ENCODE peak calls at places on chromosome 19, in four cellular contexts. Y is WTC11, E is K562, O is GM12878. Q is an unnamed sample.

GRCh38 chr19:36577271-36577996 is 4.3 kb upstream of the ZNF529 start:
- DNase-seq in Y (no peak), E (no peak), O (no peak), Q (no peak)

GRCh38 chr19:57642396-57643046 is 9.6 kb downstream of the ZNF211 start:
- DNase-seq in Y (no peak), E (no peak), O (no peak), Q (no peak)

GRCh38 chr19:2477141-2477710 is 1.3 kb downstream of the GADD45B start:
- DNase-seq in Y (no peak), E (no peak), O (no peak), Q (no peak)

GRCh38 chr19:14320253-14320652 is 61.0 kb upstream of the ADGRE5 start:
- DNase-seq in Y (no peak), E (no peak), O (no peak), Q (no peak)

GRCh38 chr19:2079076-2079864 is 16.9 kb downstream of the MOB3A start:
- DNase-seq in Y (no peak), E (peak; percentile 3), O (no peak), Q (no peak)

GRCh38 chr19:48551437-48552302 is at the start of gene SULT2B1:
- DNase-seq in Y (no peak), E (no peak), O (no peak), Q (no peak)

GRCh38 chr19:55486043-55486970 is 1.3 kb downstream of the NAT14 start:
- DNase-seq in Y (no peak), E (no peak), O (no peak), Q (no peak)

GRCh38 chr19:53019684-53020083 is 6.0 kb downstream of the ERVV-1 start:
- DNase-seq in Y (peak; percentile 89), E (no peak), O (no peak), Q (no peak)

GRCh38 chr19:11345122-11345752 is 831 bp downstream of the TMEM205 start:
- DNase-seq in Y (no peak), E (no peak), O (no peak), Q (no peak)

GRCh38 chr19:39401549-39402416 is 4.9 kb upstream of the ZFP36 start:
- DNase-seq in Y (no peak), E (no peak), O (no peak), Q (peak; percentile 96)

GRCh38 chr19:50639121-50640112 is at the start of gene SYT3:
- DNase-seq in Y (peak; percentile 83), E (peak; percentile 95), O (no peak), Q (no peak)

GRCh38 chr19:53884256-53884655 is 2.3 kb downstream of the PRKCG start:
- DNase-seq in Y (no peak), E (no peak), O (no peak), Q (no peak)

GRCh38 chr19:15247107-15248014 is 15.1 kb upstream of the EPHX3 start:
- DNase-seq in Y (no peak), E (no peak), O (no peak), Q (peak; percentile 70)

GRCh38 chr19:49567722-49568454 is 12.5 kb downstream of the NOSIP start:
- DNase-seq in Y (no peak), E (peak; percentile 36), O (no peak), Q (no peak)
- TF ChIP-seq ETV6 in Y (no peak), E (no peak), O (no peak), Q (no peak)

DNA sequence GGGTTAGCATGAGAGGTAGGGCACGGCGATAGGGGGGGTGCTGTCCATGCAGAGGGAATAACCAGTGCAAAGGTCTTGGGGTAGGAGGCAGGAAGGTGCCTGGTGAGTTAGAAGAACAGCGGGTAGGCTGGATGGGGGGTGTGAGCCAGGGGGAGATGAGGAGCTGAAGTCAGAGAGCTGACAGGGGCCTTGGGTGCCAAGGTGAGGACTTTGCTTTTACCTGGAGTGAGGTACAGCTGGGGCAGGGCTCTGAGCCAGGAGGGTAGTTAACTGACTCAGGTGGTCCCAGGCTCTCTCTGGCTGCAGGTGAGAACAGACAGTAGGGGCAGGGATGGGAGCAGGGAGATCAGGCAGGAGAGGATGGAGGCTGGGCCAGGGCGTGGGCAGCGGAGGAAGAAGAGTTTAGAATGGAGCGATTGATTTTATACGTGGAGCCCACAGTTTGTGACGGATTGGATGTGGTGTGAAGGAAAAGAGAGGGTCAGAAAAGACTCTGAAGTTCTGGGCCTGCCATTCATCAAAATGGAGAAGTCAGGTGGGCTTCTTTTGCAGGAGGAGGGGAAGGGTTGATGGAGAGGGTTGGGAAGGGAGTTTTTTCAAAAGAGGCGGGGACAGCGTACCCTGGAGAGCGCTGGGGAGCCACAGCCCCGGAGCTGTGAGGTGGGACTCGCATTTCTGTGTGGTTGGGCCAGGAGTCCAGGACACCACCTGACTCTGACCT is 1.2 kb upstream of the GRAMD1A start:
- DNase-seq in Y (no peak), E (peak; percentile 50), O (no peak), Q (peak; percentile 23)
- TF ChIP-seq ETV6 in Y (no peak), E (no peak), O (no peak), Q (no peak)

GRCh38 chr19:46265217-46265828 is 31.5 kb upstream of the HIF3A start:
- DNase-seq in Y (peak; percentile 76), E (peak; percentile 71), O (peak; percentile 33), Q (peak; percentile 70)
- TF ChIP-seq ETV6 in Y (no peak), E (no peak), O (no peak), Q (no peak)

GRCh38 chr19:33629826-33630375 is 8.1 kb downstream of the CHST8 start:
- DNase-seq in Y (no peak), E (no peak), O (no peak), Q (no peak)

GRCh38 chr19:33630880-33631627 is 9.3 kb downstream of the CHST8 start:
- DNase-seq in Y (no peak), E (no peak), O (no peak), Q (no peak)

GRCh38 chr19:33631628-33631995 is 9.9 kb downstream of the CHST8 start:
- DNase-seq in Y (no peak), E (no peak), O (no peak), Q (no peak)

GRCh38 chr19:33638167-33639033 is 16.6 kb downstream of the CHST8 start:
- DNase-seq in Y (no peak), E (no peak), O (no peak), Q (no peak)

GRCh38 chr19:33634361-33635091 is 12.8 kb downstream of the CHST8 start:
- DNase-seq in Y (no peak), E (no peak), O (no peak), Q (no peak)
- TF ChIP-seq ETV6 in Y (no peak), E (no peak), O (no peak), Q (no peak)

DNA sequence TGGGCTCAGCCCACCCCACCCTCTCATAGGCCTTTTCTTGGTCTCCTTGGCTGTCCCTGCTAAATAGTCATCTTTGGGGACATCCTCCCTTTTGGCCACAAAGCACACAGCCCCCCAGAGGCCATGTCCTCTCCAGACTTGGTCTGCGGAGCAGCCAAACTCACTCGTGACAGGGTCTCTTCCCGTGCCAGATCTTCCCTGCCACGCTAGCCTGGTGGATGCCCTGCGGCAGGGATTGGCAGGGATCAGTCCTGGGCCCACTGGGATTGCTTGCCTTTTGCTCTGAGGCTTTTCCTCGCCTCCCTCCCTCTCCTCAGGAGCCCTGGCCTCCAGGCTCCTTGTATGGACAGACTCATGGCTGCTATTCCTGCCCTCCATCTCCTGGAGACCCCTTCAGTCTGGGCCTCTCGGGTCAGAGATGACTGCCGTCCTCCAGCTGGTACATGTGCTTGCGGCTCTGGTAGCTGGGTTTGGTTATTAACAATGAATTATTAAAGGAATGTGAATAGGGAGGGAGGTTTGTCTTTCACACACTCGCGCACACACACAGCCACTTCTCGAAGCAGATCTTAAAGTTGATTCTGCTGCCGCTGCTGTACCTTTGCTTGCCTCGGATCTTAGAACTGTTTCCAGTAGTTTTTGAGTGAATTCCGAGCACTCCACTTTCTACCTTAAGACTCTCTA is 45.1 kb downstream of the NFIX start:
- DNase-seq in Y (no peak), E (no peak), O (no peak), Q (no peak)
- TF ChIP-seq ETV6 in Y (no peak), E (no peak), O (no peak), Q (no peak)

GRCh38 chr19:41427647-41428480 is 690 bp upstream of the B3GNT8 start:
- DNase-seq in Y (peak; percentile 39), E (peak; percentile 74), O (no peak), Q (no peak)
- TF ChIP-seq ETV6 in Y (no peak), E (no peak), O (no peak), Q (no peak)

DNA sequence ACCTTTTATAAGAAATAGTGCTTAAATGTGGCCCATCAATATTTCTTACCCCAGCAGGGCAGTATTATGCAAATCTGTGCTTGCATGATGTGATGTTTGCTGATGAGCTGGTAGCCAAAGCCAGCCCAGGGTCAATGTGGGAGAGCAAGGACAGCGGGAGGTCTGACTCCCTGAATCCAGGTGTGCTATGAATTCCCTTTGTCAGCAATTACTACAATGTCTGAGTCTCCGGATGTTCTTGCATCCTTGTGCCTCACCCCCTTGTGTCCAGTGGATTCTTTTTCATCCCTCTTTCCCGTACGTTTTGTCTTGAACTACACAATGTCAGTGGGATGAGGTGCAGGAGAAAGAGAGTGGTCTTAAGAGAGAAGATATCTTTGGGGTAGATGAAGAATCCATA is 53.3 kb upstream of the TSHZ3 start:
- DNase-seq in Y (no peak), E (no peak), O (no peak), Q (no peak)
- TF ChIP-seq ETV6 in Y (no peak), E (no peak), O (no peak), Q (no peak)

GRCh38 chr19:45682117-45682516 is 9.6 kb downstream of the SNRPD2 start:
- DNase-seq in Y (no peak), E (no peak), O (no peak), Q (no peak)

GRCh38 chr19:45682908-45683307 is 8.8 kb downstream of the SNRPD2 start:
- DNase-seq in Y (no peak), E (no peak), O (no peak), Q (no peak)

GRCh38 chr19:45676851-45677263 is 8.8 kb downstream of the GIPR start:
- DNase-seq in Y (no peak), E (no peak), O (no peak), Q (no peak)

GRCh38 chr19:45681391-45682015 is 10.2 kb downstream of the SNRPD2 start:
- DNase-seq in Y (peak; percentile 93), E (peak; percentile 78), O (no peak), Q (peak; percentile 63)

DNA sequence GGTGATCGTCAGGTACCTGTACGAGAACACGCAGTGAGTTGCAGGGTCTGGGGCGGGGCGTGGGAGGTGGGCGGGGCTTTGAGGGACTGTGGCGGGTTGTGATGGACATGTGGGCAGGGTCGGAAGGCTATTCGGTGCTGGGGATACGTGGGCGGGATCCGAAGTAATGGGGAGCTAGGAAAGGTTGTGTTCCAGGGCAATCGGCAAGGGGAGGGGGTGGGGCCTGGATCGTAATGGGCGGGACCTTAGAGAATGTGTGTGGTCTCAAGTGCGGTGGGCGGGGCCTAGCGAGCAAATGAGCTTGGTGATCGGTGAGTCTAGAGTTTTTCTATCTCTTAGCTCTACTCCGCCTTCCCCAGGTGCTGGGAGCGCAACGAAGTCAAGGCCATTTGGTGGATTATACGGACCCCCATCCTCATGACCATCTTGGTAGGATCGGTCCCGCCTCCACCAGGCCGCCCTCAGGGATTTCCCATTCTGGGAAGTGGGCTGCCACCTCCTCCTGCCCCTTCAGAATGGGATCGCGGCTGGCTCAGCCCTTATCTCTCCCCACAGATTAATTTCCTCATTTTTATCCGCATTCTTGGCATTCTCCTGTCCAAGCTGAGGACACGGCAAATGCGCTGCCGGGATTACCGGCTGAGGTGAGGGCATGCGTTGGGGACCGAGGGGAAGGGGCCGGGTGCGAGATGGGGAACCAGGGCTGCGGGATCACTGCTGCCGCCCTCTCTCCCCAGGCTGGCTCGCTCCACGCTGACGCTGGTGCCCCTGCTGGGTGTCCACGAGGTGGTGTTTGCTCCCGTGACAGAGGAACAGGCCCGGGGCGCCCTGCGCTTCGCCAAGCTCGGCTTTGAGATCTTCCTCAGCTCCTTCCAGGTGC is 9.6 kb downstream of the GIPR start:
- DNase-seq in Y (peak; percentile 98), E (peak; percentile 57), O (peak; percentile 81), Q (peak; percentile 94)
- TF ChIP-seq ETV6 in Y (no peak), E (no peak), O (no peak), Q (no peak)

GRCh38 chr19:32138416-32138815 is 207.0 kb upstream of the ZNF507 start:
- DNase-seq in Y (peak; percentile 24), E (peak; percentile 21), O (no peak), Q (no peak)
- TF ChIP-seq ETV6 in Y (no peak), E (no peak), O (no peak), Q (no peak)

GRCh38 chr19:32176591-32176990 is 168.8 kb upstream of the ZNF507 start:
- DNase-seq in Y (no peak), E (no peak), O (no peak), Q (no peak)
- TF ChIP-seq ETV6 in Y (no peak), E (no peak), O (no peak), Q (no peak)